ENCODE peak calls at places on chromosomes 3 and 15, in eight cellular contexts. H, R, Q, M, O, W, J and E are unnamed samples.

GRCh38 chr3:131541288-131541687 is 38.5 kb upstream of the MRPL3 start:
- DNase-seq in H (no peak), R (no peak), Q (no peak), W (no peak), M (no peak), J (no peak), O (no peak), E (no peak)

GRCh38 chr3:179806177-179806576 is 153.3 kb downstream of the USP13 start:
- DNase-seq in O (no peak), W (no peak), M (no peak), Q (no peak), H (peak; percentile 12), J (no peak), R (no peak), E (no peak)

GRCh38 chr3:42190701-42191442 is 75.1 kb downstream of the CCK start:
- DNase-seq in M (peak; percentile 95), O (peak; percentile 77), J (peak; percentile 80), Q (peak; percentile 58), H (peak; percentile 78), W (peak; percentile 46), R (no peak), E (peak; percentile 10)

GRCh38 chr3:146895026-146895749 is 290.0 kb upstream of the PLSCR5 start:
- DNase-seq in R (no peak), M (no peak), Q (no peak), O (peak; percentile 19), H (no peak), W (no peak), J (no peak), E (no peak)

GRCh38 chr3:134364061-134364935 is 9.9 kb downstream of the AMOTL2 start:
- DNase-seq in J (peak; percentile 96), H (peak; percentile 96), M (peak; percentile 83), R (peak; percentile 95), Q (no peak), W (peak; percentile 94), O (peak; percentile 96), E (no peak)

GRCh38 chr3:14234197-14235002 is 55.8 kb downstream of the LSM3 start:
- DNase-seq in R (no peak), J (peak; percentile 73), M (peak; percentile 82), O (no peak), W (no peak), H (peak; percentile 85), Q (no peak), E (no peak)

GRCh38 chr15:65006876-65007275 is 17.2 kb upstream of the SPG21 start:
- DNase-seq in W (no peak), H (no peak), O (no peak), Q (no peak), J (no peak), R (no peak), M (no peak), E (no peak)

GRCh38 chr3:174303911-174304541 is 555.1 kb upstream of the NAALADL2 start:
- DNase-seq in J (no peak), H (no peak), W (no peak), Q (no peak), M (no peak), R (no peak), O (no peak), E (no peak)

GRCh38 chr15:65937476-65937875 is 68.2 kb downstream of the RAB11A start:
- DNase-seq in J (no peak), R (no peak), H (no peak), M (peak; percentile 16), O (no peak), W (peak; percentile 15), Q (no peak), E (peak; percentile 66)

GRCh38 chr15:53328341-53328740 is 431.1 kb downstream of the WDR72 start:
- DNase-seq in R (no peak), M (no peak), O (no peak), H (no peak), W (no peak), J (no peak), Q (no peak), E (no peak)

GRCh38 chr15:62503451-62503850 is 338.4 kb upstream of the C2CD4B start:
- DNase-seq in O (peak; percentile 79), H (peak; percentile 30), M (no peak), Q (no peak), J (no peak), W (no peak), R (no peak), E (no peak)

GRCh38 chr3:11481561-11481960 is 162.2 kb downstream of the VGLL4 start:
- DNase-seq in W (no peak), Q (no peak), H (no peak), M (peak; percentile 13), J (no peak), O (no peak), R (no peak), E (no peak)

GRCh38 chr3:126113733-126114132 is 29.8 kb upstream of the SLC41A3 start:
- DNase-seq in O (no peak), R (no peak), W (peak; percentile 21), H (no peak), M (no peak), Q (no peak), J (peak; percentile 37), E (no peak)

GRCh38 chr3:153293222-153293621 is 131.2 kb downstream of the RAP2B start:
- DNase-seq in H (peak; percentile 81), Q (no peak), O (peak; percentile 80), R (no peak), W (no peak), J (no peak), M (no peak), E (no peak)

GRCh38 chr3:191143224-191143623 is 55.8 kb upstream of the OSTN start:
- DNase-seq in W (no peak), M (no peak), J (no peak), O (peak; percentile 70), R (no peak), Q (no peak), H (peak; percentile 60), E (no peak)

GRCh38 chr15:83358972-83359564 is 74.6 kb upstream of the BNC1 start:
- DNase-seq in H (no peak), O (no peak), Q (no peak), W (no peak), J (no peak), R (no peak), M (no peak), E (no peak)

GRCh38 chr3:106428565-106428994 is 559.8 kb upstream of the CBLB start:
- DNase-seq in R (peak; percentile 44), W (peak; percentile 26), Q (no peak), J (no peak), H (peak; percentile 97), M (peak; percentile 7), O (peak; percentile 98), E (no peak)

GRCh38 chr15:27730878-27731277 is 368.2 kb downstream of the OCA2 start:
- DNase-seq in O (no peak), J (no peak), Q (no peak), W (no peak), H (no peak), M (no peak), R (no peak), E (no peak)

GRCh38 chr15:40854161-40854560 is 10.3 kb downstream of the SPINT1 start:
- DNase-seq in M (no peak), R (no peak), O (no peak), W (no peak), J (no peak), H (no peak), Q (no peak), E (no peak)

GRCh38 chr3:78026429-78026828 is 986.5 kb downstream of the ROBO2 start:
- DNase-seq in H (no peak), R (no peak), O (peak; percentile 11), Q (no peak), J (no peak), W (no peak), M (no peak), E (no peak)

GRCh38 chr15:22827125-22827524 is 11.3 kb upstream of the NIPA2 start:
- DNase-seq in R (no peak), M (no peak), J (no peak), W (no peak), Q (no peak), O (no peak), H (no peak), E (no peak)

GRCh38 chr3:40308725-40309438 is 625 bp upstream of the EIF1B start:
- DNase-seq in J (no peak), R (no peak), H (no peak), W (no peak), M (no peak), Q (no peak), O (no peak), E (no peak)

GRCh38 chr15:51672100-51672731 is 9.1 kb upstream of the SCG3 start:
- DNase-seq in J (no peak), R (no peak), H (no peak), Q (no peak), W (no peak), O (no peak), M (peak; percentile 15), E (no peak)

GRCh38 chr3:192957441-192957951 is 39.8 kb upstream of the MB21D2 start:
- DNase-seq in M (peak; percentile 21), O (peak; percentile 99), H (peak; percentile 97), R (peak; percentile 59), J (peak; percentile 46), Q (no peak), W (peak; percentile 40), E (no peak)

GRCh38 chr15:81113204-81113657 is 20.8 kb upstream of the CFAP161 start:
- DNase-seq in H (no peak), J (no peak), W (no peak), R (no peak), M (no peak), Q (no peak), O (no peak), E (peak; percentile 14)

GRCh38 chr15:39874890-39875549 is 45.0 kb downstream of the GPR176 start:
- DNase-seq in J (no peak), H (peak; percentile 62), W (no peak), Q (no peak), R (no peak), O (peak; percentile 72), M (peak; percentile 70), E (peak; percentile 32)

GRCh38 chr3:100047455-100048141 is 66.7 kb downstream of the FILIP1L start:
- DNase-seq in H (peak; percentile 74), R (no peak), W (peak; percentile 15), Q (no peak), M (peak; percentile 37), O (peak; percentile 64), J (no peak), E (no peak)

GRCh38 chr3:32961189-32961715 is 9.8 kb downstream of the CCR4 start:
- DNase-seq in R (no peak), J (peak; percentile 38), H (no peak), Q (peak; percentile 50), O (no peak), M (no peak), W (no peak), E (no peak)